ENCODE peak calls at places on chromosomes 3 and 15, in four cellular contexts. One of them, this sample, is unnamed.
A peak's percentile ranks its signal among the peaks of the same experiment; 100 is the strongest.

GRCh38 chr15:74776851-74777768 is 4.8 kb upstream of the CSK start:
- DNase-seq in AG04449: no peak
- DNase-seq in heart left ventricle: no peak
- DNase-seq in CD8-positive, alpha-beta T cell: peak; percentile 65
- DNase-seq in this sample: peak; percentile 66

GRCh38 chr3:117480493-117480892 is 770.9 kb downstream of the TUSC7 start:
- DNase-seq in heart left ventricle: no peak
- DNase-seq in AG04449: no peak
- DNase-seq in CD8-positive, alpha-beta T cell: no peak
- DNase-seq in this sample: no peak

GRCh38 chr15:93317772-93318171 is 228.8 kb upstream of the RGMA start:
- DNase-seq in heart left ventricle: no peak
- DNase-seq in AG04449: no peak
- DNase-seq in CD8-positive, alpha-beta T cell: no peak
- DNase-seq in this sample: no peak

GRCh38 chr15:69891070-69891491 is 206.6 kb downstream of the TLE3 start:
- DNase-seq in AG04449: no peak
- DNase-seq in CD8-positive, alpha-beta T cell: no peak
- DNase-seq in heart left ventricle: no peak
- DNase-seq in this sample: no peak

GRCh38 chr3:71566776-71567175 is 16.8 kb downstream of the FOXP1 start:
- DNase-seq in heart left ventricle: no peak
- DNase-seq in AG04449: no peak
- DNase-seq in CD8-positive, alpha-beta T cell: no peak
- DNase-seq in this sample: no peak

GRCh38 chr15:73683624-73684536 is at the start of gene CD276:
- DNase-seq in CD8-positive, alpha-beta T cell: no peak
- DNase-seq in heart left ventricle: peak; percentile 87
- DNase-seq in AG04449: no peak
- DNase-seq in this sample: peak; percentile 80

GRCh38 chr3:159273608-159274007 is 471.8 kb downstream of the MFSD1 start:
- DNase-seq in CD8-positive, alpha-beta T cell: no peak
- DNase-seq in AG04449: no peak
- DNase-seq in heart left ventricle: no peak
- DNase-seq in this sample: no peak

GRCh38 chr3:66186545-66186944 is 34.3 kb upstream of the SLC25A26 start:
- DNase-seq in AG04449: no peak
- DNase-seq in CD8-positive, alpha-beta T cell: no peak
- DNase-seq in heart left ventricle: no peak
- DNase-seq in this sample: no peak

GRCh38 chr3:172102123-172102882 is 62.9 kb downstream of the FNDC3B start:
- DNase-seq in heart left ventricle: no peak
- DNase-seq in AG04449: no peak
- DNase-seq in CD8-positive, alpha-beta T cell: peak; percentile 53
- DNase-seq in this sample: no peak

GRCh38 chr3:132001036-132001435 is 33.8 kb downstream of the CPNE4 start:
- DNase-seq in CD8-positive, alpha-beta T cell: no peak
- DNase-seq in heart left ventricle: no peak
- DNase-seq in AG04449: no peak
- DNase-seq in this sample: no peak

GRCh38 chr3:168117059-168117458 is 21.3 kb upstream of the GOLIM4 start:
- DNase-seq in AG04449: no peak
- DNase-seq in CD8-positive, alpha-beta T cell: no peak
- DNase-seq in heart left ventricle: no peak
- DNase-seq in this sample: no peak

GRCh38 chr3:183275418-183275817 is 22.4 kb downstream of the B3GNT5 start:
- DNase-seq in AG04449: no peak
- DNase-seq in CD8-positive, alpha-beta T cell: no peak
- DNase-seq in heart left ventricle: no peak
- DNase-seq in this sample: no peak

GRCh38 chr3:42394579-42395288 is 15.7 kb downstream of the LYZL4 start:
- DNase-seq in AG04449: no peak
- DNase-seq in heart left ventricle: no peak
- DNase-seq in CD8-positive, alpha-beta T cell: no peak
- DNase-seq in this sample: no peak

GRCh38 chr3:143348486-143349327 is 229.1 kb downstream of the CHST2 start:
- DNase-seq in heart left ventricle: no peak
- DNase-seq in CD8-positive, alpha-beta T cell: no peak
- DNase-seq in AG04449: no peak
- DNase-seq in this sample: no peak
- TF ChIP-seq CTCF in heart left ventricle: no peak
- TF ChIP-seq CTCF in CD8-positive, alpha-beta T cell: no peak
- TF ChIP-seq CTCF in AG04449: peak; percentile 38
- TF ChIP-seq CTCF in this sample: no peak

DNA sequence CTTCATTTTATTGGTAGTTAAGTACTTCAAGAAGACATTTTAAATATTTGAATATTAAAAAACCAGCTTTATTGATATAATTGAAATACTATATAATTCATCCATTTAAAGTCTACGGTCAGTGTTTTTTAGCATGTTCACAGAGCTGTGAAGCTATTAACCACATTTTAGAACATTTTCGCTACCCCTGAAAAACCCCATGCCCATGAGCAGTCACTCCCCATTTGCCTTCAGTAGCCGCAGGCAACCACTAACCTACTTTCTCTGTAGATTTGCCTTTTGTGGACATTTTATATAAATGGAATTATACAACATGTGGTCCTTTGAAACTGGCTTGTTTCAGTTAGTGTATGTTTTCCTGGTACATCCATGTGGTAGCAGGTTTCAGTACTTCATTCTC is 55.7 kb downstream of the GPR171 start:
- DNase-seq in heart left ventricle: no peak
- DNase-seq in CD8-positive, alpha-beta T cell: no peak
- DNase-seq in AG04449: no peak
- DNase-seq in this sample: no peak
- TF ChIP-seq CTCF in heart left ventricle: no peak
- TF ChIP-seq CTCF in CD8-positive, alpha-beta T cell: no peak
- TF ChIP-seq CTCF in AG04449: no peak
- TF ChIP-seq CTCF in this sample: no peak

GRCh38 chr3:139281512-139282196 is 62.2 kb upstream of the MRPS22 start:
- DNase-seq in CD8-positive, alpha-beta T cell: no peak
- DNase-seq in heart left ventricle: no peak
- DNase-seq in AG04449: no peak
- DNase-seq in this sample: no peak
- TF ChIP-seq CTCF in CD8-positive, alpha-beta T cell: no peak
- TF ChIP-seq CTCF in heart left ventricle: no peak
- TF ChIP-seq CTCF in AG04449: no peak
- TF ChIP-seq CTCF in this sample: no peak

GRCh38 chr3:149493315-149494021 is 19.0 kb downstream of the TM4SF4 start:
- DNase-seq in CD8-positive, alpha-beta T cell: no peak
- DNase-seq in heart left ventricle: no peak
- DNase-seq in AG04449: no peak
- DNase-seq in this sample: no peak

GRCh38 chr3:149490260-149490971 is 15.9 kb downstream of the TM4SF4 start:
- DNase-seq in CD8-positive, alpha-beta T cell: no peak
- DNase-seq in heart left ventricle: no peak
- DNase-seq in AG04449: no peak
- DNase-seq in this sample: no peak

GRCh38 chr3:149487598-149488197 is 13.2 kb downstream of the TM4SF4 start:
- DNase-seq in heart left ventricle: no peak
- DNase-seq in CD8-positive, alpha-beta T cell: peak; percentile 18
- DNase-seq in AG04449: no peak
- DNase-seq in this sample: no peak

GRCh38 chr3:149486726-149487125 is 12.2 kb downstream of the TM4SF4 start:
- DNase-seq in CD8-positive, alpha-beta T cell: no peak
- DNase-seq in heart left ventricle: no peak
- DNase-seq in AG04449: no peak
- DNase-seq in this sample: no peak

GRCh38 chr3:149489060-149489690 is 14.7 kb downstream of the TM4SF4 start:
- DNase-seq in CD8-positive, alpha-beta T cell: no peak
- DNase-seq in heart left ventricle: no peak
- DNase-seq in AG04449: no peak
- DNase-seq in this sample: no peak
- TF ChIP-seq CTCF in CD8-positive, alpha-beta T cell: no peak
- TF ChIP-seq CTCF in heart left ventricle: peak; percentile 10
- TF ChIP-seq CTCF in AG04449: peak; percentile 55
- TF ChIP-seq CTCF in this sample: peak; percentile 70

GRCh38 chr15:63908986-63909385 is 75.2 kb upstream of the HERC1 start:
- DNase-seq in CD8-positive, alpha-beta T cell: no peak
- DNase-seq in AG04449: no peak
- DNase-seq in heart left ventricle: no peak
- DNase-seq in this sample: no peak
- TF ChIP-seq CTCF in CD8-positive, alpha-beta T cell: no peak
- TF ChIP-seq CTCF in AG04449: no peak
- TF ChIP-seq CTCF in heart left ventricle: no peak
- TF ChIP-seq CTCF in this sample: no peak

GRCh38 chr3:163863146-163863545 is 1215.2 kb downstream of the SI start:
- DNase-seq in CD8-positive, alpha-beta T cell: no peak
- DNase-seq in heart left ventricle: no peak
- DNase-seq in AG04449: no peak
- DNase-seq in this sample: no peak
- TF ChIP-seq CTCF in CD8-positive, alpha-beta T cell: no peak
- TF ChIP-seq CTCF in heart left ventricle: no peak
- TF ChIP-seq CTCF in AG04449: no peak
- TF ChIP-seq CTCF in this sample: no peak

GRCh38 chr3:47411696-47412452 is 31.1 kb downstream of the PTPN23 start:
- DNase-seq in AG04449: no peak
- DNase-seq in heart left ventricle: no peak
- DNase-seq in CD8-positive, alpha-beta T cell: no peak
- DNase-seq in this sample: no peak

GRCh38 chr3:47414161-47414564 is 33.3 kb downstream of the PTPN23 start:
- DNase-seq in AG04449: no peak
- DNase-seq in CD8-positive, alpha-beta T cell: no peak
- DNase-seq in heart left ventricle: no peak
- DNase-seq in this sample: no peak

GRCh38 chr3:47412453-47412756 is 31.6 kb downstream of the PTPN23 start:
- DNase-seq in heart left ventricle: no peak
- DNase-seq in CD8-positive, alpha-beta T cell: no peak
- DNase-seq in AG04449: no peak
- DNase-seq in this sample: no peak

GRCh38 chr3:47413751-47414150 is 32.9 kb downstream of the PTPN23 start:
- DNase-seq in AG04449: no peak
- DNase-seq in heart left ventricle: no peak
- DNase-seq in CD8-positive, alpha-beta T cell: no peak
- DNase-seq in this sample: no peak

GRCh38 chr3:47412842-47413520 is 32.2 kb downstream of the PTPN23 start:
- DNase-seq in AG04449: no peak
- DNase-seq in CD8-positive, alpha-beta T cell: no peak
- DNase-seq in heart left ventricle: no peak
- DNase-seq in this sample: no peak
- TF ChIP-seq CTCF in AG04449: no peak
- TF ChIP-seq CTCF in CD8-positive, alpha-beta T cell: no peak
- TF ChIP-seq CTCF in heart left ventricle: no peak
- TF ChIP-seq CTCF in this sample: no peak

DNA sequence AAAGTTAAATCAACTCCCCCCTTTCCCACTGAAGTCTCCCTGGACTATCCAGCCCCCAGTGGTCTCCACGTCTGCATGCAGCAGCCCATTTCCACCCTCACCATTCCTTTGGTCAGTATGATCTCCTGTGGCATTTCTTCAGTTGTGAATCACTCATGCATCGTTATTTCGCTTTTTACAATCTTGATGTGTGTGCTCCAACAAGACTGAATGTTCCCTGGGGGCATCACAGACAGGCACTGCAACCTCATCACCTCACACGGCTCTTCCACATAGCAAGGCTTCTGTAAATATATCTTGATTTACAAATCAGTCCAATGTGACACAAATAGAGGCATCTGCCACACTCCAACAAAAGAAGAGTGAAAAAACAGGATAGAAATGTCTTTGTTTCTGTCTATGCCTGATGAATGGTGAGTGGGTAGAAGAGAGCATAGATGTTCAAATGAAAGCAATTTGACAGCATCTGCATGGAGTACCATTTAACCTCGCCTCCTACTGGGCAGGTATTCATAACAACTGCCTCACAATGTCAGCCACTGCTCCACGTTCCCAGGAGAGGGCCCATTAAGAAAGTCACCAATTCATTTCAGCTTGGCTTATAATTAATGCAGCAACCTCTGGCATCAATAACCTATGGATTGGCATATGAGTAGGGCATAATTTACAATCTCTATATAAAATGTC is 5.2 kb downstream of the HEG1 start:
- DNase-seq in CD8-positive, alpha-beta T cell: no peak
- DNase-seq in heart left ventricle: no peak
- DNase-seq in AG04449: no peak
- DNase-seq in this sample: no peak
- TF ChIP-seq CTCF in CD8-positive, alpha-beta T cell: no peak
- TF ChIP-seq CTCF in heart left ventricle: no peak
- TF ChIP-seq CTCF in AG04449: no peak
- TF ChIP-seq CTCF in this sample: no peak

This sample was measured in RWPE2.